ENCODE peak calls at places on chromosomes 3 and 15, in ten cellular contexts. C is AG20443; X is renal cortical epithelial cell; Y is CD8-positive, alpha-beta T cell; I is foreskin fibroblast; H is activated T-cell treated with anti-CD3 and anti-CD28 coated beads, Interleukin-2, amount 50 U/mL, for 48 hours; W is SIG-M5; P is amniotic stem cell; T is stimulated activated CD8-positive, alpha-beta memory T cell treated with anti-CD3 and anti-CD28 coated beads, Interleukin-2, amount 100 ng/mL, for 48 hours; F is activated CD4-positive, alpha-beta T cell treated with anti-CD3 and anti-CD28 coated beads, Interleukin-2, amount 50 U/mL, for 4 hours. N is an unnamed sample.

GRCh38 chr3:46646700-46647099 is 34.4 kb downstream of the FAM240A start:
- DNase-seq in F (no peak), I (peak), T (no peak), W (no peak), H (no peak), C (peak), P (peak), Y (no peak), X (peak), N (no peak)

GRCh38 chr15:98304366-98304765 is 343.9 kb downstream of the ARRDC4 start:
- DNase-seq in F (no peak), C (no peak), P (no peak), H (no peak), Y (no peak), X (peak), T (no peak), I (no peak), W (no peak), N (no peak)

GRCh38 chr3:99639579-99639978 is 1.2 kb downstream of the COL8A1 start:
- DNase-seq in T (no peak), I (no peak), X (no peak), W (no peak), F (no peak), C (no peak), P (no peak), Y (no peak), H (no peak), N (no peak)

GRCh38 chr3:51358981-51359380 is 26.1 kb upstream of the MANF start:
- DNase-seq in H (no peak), W (no peak), X (no peak), I (no peak), C (no peak), T (no peak), Y (no peak), P (no peak), F (no peak), N (no peak)

GRCh38 chr3:49607105-49607591 is 52.9 kb downstream of the BSN start:
- DNase-seq in C (peak), F (no peak), H (no peak), I (no peak), Y (no peak), T (no peak), W (no peak), X (peak), P (no peak), N (no peak)

GRCh38 chr15:23039917-23040281 is 530 bp upstream of the TUBGCP5 start:
- DNase-seq in I (no peak), X (no peak), Y (no peak), F (no peak), H (no peak), C (no peak), P (no peak), T (no peak), W (no peak), N (no peak)

GRCh38 chr3:110881069-110881468 is 190.5 kb upstream of the NECTIN3 start:
- DNase-seq in T (no peak), X (peak), W (no peak), F (no peak), H (peak), I (peak), P (no peak), C (peak), Y (no peak), N (peak)

GRCh38 chr15:85010472-85011209 is 29.0 kb downstream of the PDE8A start:
- DNase-seq in P (no peak), T (no peak), Y (no peak), X (no peak), I (peak), C (no peak), H (no peak), W (no peak), F (no peak), N (no peak)

GRCh38 chr15:60423540-60423939 is 25.8 kb upstream of the ANXA2 start:
- DNase-seq in P (peak), T (no peak), F (no peak), H (no peak), Y (no peak), X (peak), I (peak), W (no peak), C (peak), N (peak)

GRCh38 chr3:57596495-57597239 is 477 bp downstream of the ARF4 start:
- DNase-seq in P (peak), X (peak), I (peak), H (peak), Y (peak), F (peak), W (no peak), C (peak), T (peak), N (peak)

GRCh38 chr15:74050127-74050526 is 32.2 kb downstream of the GOLGA6A start:
- DNase-seq in P (no peak), W (no peak), F (no peak), Y (no peak), H (no peak), X (no peak), C (no peak), I (no peak), T (no peak), N (no peak)

GRCh38 chr3:190155752-190156151 is 35.1 kb upstream of the P3H2 start:
- DNase-seq in I (peak), X (peak), C (no peak), Y (no peak), P (no peak), H (no peak), T (no peak), W (no peak), F (no peak), N (no peak)

GRCh38 chr15:65086680-65087111 is 10.2 kb downstream of the KBTBD13 start:
- DNase-seq in H (no peak), P (no peak), F (no peak), C (no peak), Y (no peak), T (no peak), X (no peak), W (no peak), I (no peak), N (no peak)

GRCh38 chr3:185721970-185722369 is 102.9 kb downstream of the IGF2BP2 start:
- DNase-seq in F (no peak), I (no peak), H (no peak), P (no peak), X (no peak), W (no peak), T (no peak), C (no peak), Y (no peak), N (no peak)

GRCh38 chr15:70962084-70962483 is 69.5 kb downstream of the LRRC49 start:
- DNase-seq in I (no peak), T (no peak), Y (no peak), X (no peak), W (no peak), P (no peak), F (no peak), H (no peak), C (no peak), N (no peak)

GRCh38 chr15:78712797-78713515 is 71.9 kb upstream of the CHRNB4 start:
- DNase-seq in F (no peak), C (no peak), Y (no peak), I (no peak), X (no peak), P (no peak), H (peak), T (no peak), W (no peak), N (no peak)

GRCh38 chr3:12178091-12178820 is 19.5 kb upstream of the TIMP4 start:
- DNase-seq in W (no peak), C (peak), F (no peak), I (peak), Y (no peak), X (peak), P (no peak), T (no peak), H (no peak), N (peak)

GRCh38 chr3:108219336-108219735 is 2.9 kb downstream of the IFT57 start:
- DNase-seq in H (no peak), C (no peak), T (no peak), W (no peak), Y (no peak), X (no peak), P (no peak), F (no peak), I (no peak), N (no peak)

GRCh38 chr15:26661727-26662126 is 111.1 kb downstream of the GABRB3 start:
- DNase-seq in I (no peak), F (no peak), Y (no peak), T (no peak), P (no peak), W (no peak), C (no peak), H (no peak), X (no peak), N (peak)

GRCh38 chr15:80581976-80582375 is 113.1 kb upstream of the ABHD17C start:
- DNase-seq in I (peak), Y (no peak), C (no peak), F (no peak), P (no peak), H (no peak), X (no peak), T (no peak), W (no peak), N (no peak)

GRCh38 chr3:51966486-51966885 is 768 bp downstream of the PCBP4 start:
- DNase-seq in T (no peak), P (no peak), I (no peak), C (no peak), F (no peak), H (no peak), Y (no peak), W (no peak), X (no peak), N (no peak)

GRCh38 chr3:99699841-99700240 is 61.4 kb downstream of the COL8A1 start:
- DNase-seq in I (peak), Y (no peak), X (peak), F (no peak), T (no peak), C (peak), W (no peak), P (no peak), H (no peak), N (no peak)

GRCh38 chr3:171810278-171811058 is at the start of gene PLD1:
- DNase-seq in T (peak), Y (peak), F (peak), C (peak), I (peak), P (no peak), X (peak), H (peak), W (no peak), N (peak)

GRCh38 chr15:36458406-36458805 is 121.0 kb upstream of the CDIN1 start:
- DNase-seq in Y (no peak), X (no peak), C (no peak), I (peak), T (no peak), W (no peak), P (no peak), H (no peak), F (no peak), N (no peak)

GRCh38 chr3:150345021-150345538 is 63.0 kb upstream of the TSC22D2 start:
- DNase-seq in P (no peak), T (no peak), F (no peak), H (no peak), W (no peak), X (peak), Y (no peak), I (no peak), C (no peak), N (peak)

GRCh38 chr15:48925714-48926223 is 38.0 kb downstream of the SHC4 start:
- DNase-seq in F (no peak), I (peak), H (peak), T (no peak), X (peak), C (peak), W (peak), Y (no peak), P (peak), N (peak)

GRCh38 chr3:111809196-111809595 is 49.9 kb upstream of the PHLDB2 start:
- DNase-seq in T (no peak), P (no peak), X (peak), I (peak), W (no peak), H (no peak), Y (no peak), C (peak), F (no peak), N (no peak)

GRCh38 chr3:151580592-151580991 is 119.7 kb upstream of the IGSF10 start:
- DNase-seq in W (no peak), Y (no peak), P (peak), X (peak), I (peak), H (no peak), F (no peak), C (peak), T (no peak), N (no peak)

N was measured in Caki2.